ENCODE peak calls at places on chromosome 18, in four cellular contexts. U is lung, G is nephron progenitor cell, I is spleen. B is an unnamed sample.

GRCh38 chr18:79258447-79258846 is 137.3 kb upstream of the NFATC1 start:
- DNase-seq in U (no peak), I (no peak), G (no peak), B (no peak)

GRCh38 chr18:61681065-61681464 is 211.7 kb downstream of the RNF152 start:
- DNase-seq in U (no peak), I (no peak), G (no peak), B (no peak)

GRCh38 chr18:31484461-31484860 is 13.5 kb upstream of the DSG2 start:
- DNase-seq in U (no peak), G (no peak), I (no peak), B (no peak)

GRCh38 chr18:13412901-13413300 is 194.3 kb downstream of the LDLRAD4 start:
- DNase-seq in U (no peak), G (no peak), I (no peak), B (no peak)

GRCh38 chr18:62288669-62289016 is 36.5 kb upstream of the TNFRSF11A start:
- DNase-seq in G (no peak), I (no peak), U (no peak), B (no peak)

GRCh38 chr18:78595453-78595852 is 384.2 kb upstream of the SALL3 start:
- DNase-seq in G (no peak), U (no peak), I (no peak), B (no peak)

GRCh38 chr18:30192216-30192615 is 850.3 kb downstream of the DSC3 start:
- DNase-seq in G (no peak), U (no peak), I (no peak), B (no peak)

GRCh38 chr18:55510809-55511208 is 77.2 kb downstream of the TCF4 start:
- DNase-seq in I (no peak), U (no peak), G (no peak), B (no peak)

GRCh38 chr18:75638223-75638596 is 210.7 kb upstream of the SMIM21 start:
- DNase-seq in U (no peak), I (no peak), G (no peak), B (no peak)

GRCh38 chr18:42446195-42446594 is 491.2 kb downstream of the PIK3C3 start:
- DNase-seq in G (no peak), I (no peak), U (no peak), B (no peak)

GRCh38 chr18:49980869-49981268 is 167.5 kb upstream of the ACAA2 start:
- DNase-seq in U (no peak), I (no peak), G (no peak), B (no peak)

GRCh38 chr18:13103366-13103765 is 112.2 kb downstream of the CEP192 start:
- DNase-seq in I (no peak), U (no peak), G (no peak), B (no peak)

GRCh38 chr18:3138274-3138975 is 81.3 kb downstream of the MYOM1 start:
- DNase-seq in I (no peak), G (no peak), U (no peak), B (no peak)

DNA sequence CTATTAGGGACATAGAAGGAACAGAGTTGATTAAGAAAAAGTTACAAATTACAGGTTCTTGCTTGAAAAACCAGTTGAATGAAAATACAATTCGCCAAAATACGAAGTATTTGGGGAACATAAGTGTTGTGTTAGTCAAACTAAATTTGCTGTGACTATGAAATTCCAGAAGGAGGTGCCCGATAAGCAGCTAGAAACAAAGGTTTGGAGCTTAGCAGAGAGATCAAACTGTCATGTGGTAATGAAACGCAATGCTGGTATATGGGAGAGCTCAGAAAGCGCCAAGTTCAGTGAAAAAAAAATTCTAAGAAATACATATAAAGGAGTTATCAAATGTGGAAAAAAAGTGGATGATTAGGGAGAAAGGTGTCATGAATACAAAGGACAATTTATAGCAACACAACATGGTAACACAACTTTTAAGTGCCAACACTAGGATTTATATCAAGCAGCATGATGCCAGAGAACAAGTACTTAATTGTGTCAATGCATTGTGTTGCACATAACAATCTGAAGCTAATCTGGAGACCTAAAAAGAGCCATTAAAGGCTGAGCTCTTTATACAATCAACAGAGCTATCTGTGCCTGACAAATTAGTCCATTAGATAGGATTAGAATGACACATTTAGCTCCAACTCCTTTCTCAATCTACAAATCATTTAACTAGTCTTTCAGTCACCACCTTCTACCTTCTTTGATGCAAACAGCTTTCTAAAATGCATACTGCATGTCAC is 31.2 kb downstream of the SMAD2 start:
- DNase-seq in U (no peak), I (no peak), G (no peak), B (no peak)
- TF ChIP-seq CTCF in U (no peak), I (no peak), G (no peak), B (no peak)

GRCh38 chr18:40531061-40531460 is 1424.0 kb upstream of the PIK3C3 start:
- DNase-seq in I (no peak), U (no peak), G (no peak), B (no peak)

GRCh38 chr18:40534748-40535147 is 1420.3 kb upstream of the PIK3C3 start:
- DNase-seq in U (no peak), G (no peak), I (no peak), B (no peak)

GRCh38 chr18:40524881-40525280 is 1430.2 kb upstream of the PIK3C3 start:
- DNase-seq in I (no peak), U (no peak), G (no peak), B (no peak)

GRCh38 chr18:40529478-40529877 is 1425.6 kb upstream of the PIK3C3 start:
- DNase-seq in G (no peak), U (no peak), I (no peak), B (no peak)
- TF ChIP-seq CTCF in G (peak; percentile 16), U (no peak), I (no peak), B (no peak)

DNA sequence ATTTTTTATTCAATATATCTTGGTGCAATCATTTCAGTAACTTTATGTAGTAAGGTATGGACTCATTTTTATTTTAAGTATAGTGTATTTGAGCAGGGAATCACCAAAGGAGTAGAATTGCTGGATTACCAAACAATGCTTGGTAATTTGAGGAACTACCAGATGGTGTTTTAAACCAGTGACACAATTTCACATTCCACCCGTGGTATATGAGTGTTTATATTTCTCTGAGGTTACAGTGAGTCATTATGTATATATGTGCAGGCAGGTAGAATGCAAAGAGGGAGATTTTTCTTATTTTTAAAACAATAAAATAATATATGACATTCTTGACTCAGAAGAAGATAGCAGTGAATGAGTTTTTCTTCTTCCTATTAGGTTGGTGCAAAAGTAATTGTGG is 596.9 kb downstream of the DCC start:
- DNase-seq in G (no peak), U (no peak), I (no peak), B (no peak)
- TF ChIP-seq CTCF in G (no peak), U (no peak), I (no peak), B (no peak)

DNA sequence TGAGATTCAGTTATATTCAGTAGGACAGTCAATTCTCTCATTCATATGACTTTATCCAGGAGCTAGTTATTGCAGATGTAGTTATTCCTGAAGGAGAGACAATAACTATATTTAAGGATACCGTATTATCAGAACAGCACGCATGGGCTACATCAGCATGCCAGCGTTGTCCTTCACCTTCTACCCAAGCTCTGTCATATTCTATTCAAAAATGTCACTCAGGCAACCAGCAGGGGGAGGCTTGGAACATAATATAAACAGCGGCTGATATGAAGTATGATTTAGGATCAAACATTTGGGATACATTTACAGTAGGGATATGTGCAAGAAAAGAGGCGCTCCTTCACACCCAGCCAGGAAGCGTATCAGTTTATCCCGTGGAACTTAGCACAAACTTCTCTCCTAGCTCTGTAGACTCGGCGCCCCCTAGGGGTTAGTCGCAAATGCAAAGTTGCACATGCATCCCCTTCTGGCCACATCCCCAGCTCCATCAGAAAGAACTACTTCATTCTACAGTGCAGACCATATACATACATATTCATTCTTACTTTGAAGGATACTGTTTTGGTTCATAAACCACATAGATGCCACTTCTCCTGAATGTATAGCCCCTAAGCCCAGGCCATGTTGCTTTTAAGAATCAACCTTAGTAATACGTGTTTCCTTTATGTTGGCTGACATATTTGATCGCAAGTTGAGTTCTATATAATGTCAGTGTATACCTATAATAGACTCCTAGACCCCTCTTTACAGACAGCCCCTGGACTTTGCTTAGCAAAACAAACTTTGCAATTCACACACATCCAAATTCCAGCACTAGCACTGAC is 759.4 kb downstream of the ADCYAP1 start:
- DNase-seq in U (peak; percentile 74), I (peak; percentile 84), G (peak; percentile 68), B (peak; percentile 78)
- TF ChIP-seq CTCF in U (peak; percentile 34), I (no peak), G (peak; percentile 69), B (peak; percentile 97)

B was measured in Calu3.